ENCODE peak calls at places on chromosomes 12 and 14, in five cellular contexts. T is thoracic aorta; A is CD4-positive, alpha-beta memory T cell; S is suprapubic skin; O is cardiac muscle cell. I is an unnamed sample.

GRCh38 chr14:95533391-95533821 is 1.4 kb upstream of the GLRX5 start:
- DNase-seq in T (no peak), A (no peak), S (peak), O (no peak), I (peak)

GRCh38 chr14:20707622-20708021 is 19.1 kb downstream of the ANG start:
- DNase-seq in T (no peak), A (no peak), S (no peak), O (no peak), I (no peak)

GRCh38 chr14:23636317-23637211 is at the start of gene DHRS2:
- DNase-seq in T (no peak), A (no peak), S (no peak), O (no peak), I (no peak)

GRCh38 chr12:5051913-5052312 is 8.2 kb downstream of the KCNA5 start:
- DNase-seq in T (no peak), A (no peak), S (no peak), O (no peak), I (no peak)

GRCh38 chr12:106248177-106248848 is 493 bp upstream of the CKAP4 start:
- DNase-seq in T (no peak), A (no peak), S (peak), O (peak), I (peak)

GRCh38 chr14:68660495-68660894 is 132.4 kb downstream of the ZFP36L1 start:
- DNase-seq in T (no peak), A (no peak), S (no peak), O (no peak), I (no peak)

GRCh38 chr12:85805654-85806053 is 30.6 kb downstream of the RASSF9 start:
- DNase-seq in T (no peak), A (no peak), S (no peak), O (no peak), I (no peak)

GRCh38 chr12:62762645-62763044 is 172.3 kb downstream of the PPM1H start:
- DNase-seq in T (no peak), A (no peak), S (no peak), O (no peak), I (no peak)

GRCh38 chr12:118052324-118053070 is 8.5 kb downstream of the WSB2 start:
- DNase-seq in T (peak), A (no peak), S (peak), O (no peak), I (peak)

GRCh38 chr12:118034429-118035193 is 18.1 kb downstream of the RFC5 start:
- DNase-seq in T (no peak), A (no peak), S (no peak), O (peak), I (peak)

GRCh38 chr14:61567838-61568571 is 127.3 kb upstream of the HIF1A start:
- DNase-seq in T (no peak), A (no peak), S (no peak), O (peak), I (no peak)

GRCh38 chr12:9367828-9368227 is 159.6 kb upstream of the PZP start:
- DNase-seq in T (no peak), A (no peak), S (no peak), O (no peak), I (no peak)

GRCh38 chr14:77186911-77187648 is 5.5 kb downstream of the TMEM63C start:
- DNase-seq in T (no peak), A (no peak), S (no peak), O (peak), I (peak)

GRCh38 chr12:124828264-124829007 is 35.2 kb downstream of the SCARB1 start:
- DNase-seq in T (no peak), A (no peak), S (no peak), O (no peak), I (no peak)

GRCh38 chr12:67362526-67362925 is 93.4 kb downstream of the CAND1 start:
- DNase-seq in T (no peak), A (no peak), S (no peak), O (no peak), I (no peak)

GRCh38 chr14:36478782-36479181 is 41.2 kb downstream of the NKX2-1 start:
- DNase-seq in T (no peak), A (no peak), S (no peak), O (no peak), I (peak)

GRCh38 chr12:41606741-41607460 is 418.8 kb downstream of the PDZRN4 start:
- DNase-seq in T (no peak), A (no peak), S (no peak), O (no peak), I (no peak)
- H3K27ac ChIP-seq in T (no peak), A (no peak), S (no peak), O (no peak), I (no peak)

GRCh38 chr12:13194462-13195110 is 1.9 kb upstream of the EMP1 start:
- DNase-seq in T (no peak), A (no peak), S (peak), O (no peak), I (no peak)

GRCh38 chr12:13197526-13198141 is 1.1 kb downstream of the EMP1 start:
- DNase-seq in T (no peak), A (no peak), S (peak), O (no peak), I (no peak)

GRCh38 chr12:13196302-13196921 is at the start of gene EMP1:
- DNase-seq in T (peak), A (peak), S (peak), O (no peak), I (peak)

GRCh38 chr12:13195244-13195643 is 1.3 kb upstream of the EMP1 start:
- DNase-seq in T (no peak), A (no peak), S (no peak), O (no peak), I (no peak)

GRCh38 chr12:13195848-13196301 is 651 bp upstream of the EMP1 start:
- DNase-seq in T (no peak), A (no peak), S (no peak), O (no peak), I (peak)
- H3K27ac ChIP-seq in T (peak), A (peak), S (peak), O (no peak), I (peak)

GRCh38 chr14:86798330-86798729 is 1194.7 kb downstream of the GALC start:
- DNase-seq in T (no peak), A (no peak), S (no peak), O (no peak), I (no peak)

GRCh38 chr14:86799244-86799647 is 1193.7 kb downstream of the GALC start:
- DNase-seq in T (no peak), A (no peak), S (no peak), O (no peak), I (no peak)

GRCh38 chr14:86797075-86797351 is 1196.0 kb downstream of the GALC start:
- DNase-seq in T (no peak), A (no peak), S (no peak), O (no peak), I (no peak)

GRCh38 chr14:86802726-86803125 is 1190.3 kb downstream of the GALC start:
- DNase-seq in T (no peak), A (no peak), S (no peak), O (no peak), I (no peak)
- H3K27ac ChIP-seq in T (no peak), A (no peak), S (no peak), O (no peak), I (no peak)

GRCh38 chr12:57342207-57342691 is 88.6 kb downstream of the R3HDM2 start:
- DNase-seq in T (no peak), A (no peak), S (no peak), O (peak), I (peak)
- H3K27ac ChIP-seq in T (peak), A (no peak), S (no peak), O (peak), I (no peak)

DNA sequence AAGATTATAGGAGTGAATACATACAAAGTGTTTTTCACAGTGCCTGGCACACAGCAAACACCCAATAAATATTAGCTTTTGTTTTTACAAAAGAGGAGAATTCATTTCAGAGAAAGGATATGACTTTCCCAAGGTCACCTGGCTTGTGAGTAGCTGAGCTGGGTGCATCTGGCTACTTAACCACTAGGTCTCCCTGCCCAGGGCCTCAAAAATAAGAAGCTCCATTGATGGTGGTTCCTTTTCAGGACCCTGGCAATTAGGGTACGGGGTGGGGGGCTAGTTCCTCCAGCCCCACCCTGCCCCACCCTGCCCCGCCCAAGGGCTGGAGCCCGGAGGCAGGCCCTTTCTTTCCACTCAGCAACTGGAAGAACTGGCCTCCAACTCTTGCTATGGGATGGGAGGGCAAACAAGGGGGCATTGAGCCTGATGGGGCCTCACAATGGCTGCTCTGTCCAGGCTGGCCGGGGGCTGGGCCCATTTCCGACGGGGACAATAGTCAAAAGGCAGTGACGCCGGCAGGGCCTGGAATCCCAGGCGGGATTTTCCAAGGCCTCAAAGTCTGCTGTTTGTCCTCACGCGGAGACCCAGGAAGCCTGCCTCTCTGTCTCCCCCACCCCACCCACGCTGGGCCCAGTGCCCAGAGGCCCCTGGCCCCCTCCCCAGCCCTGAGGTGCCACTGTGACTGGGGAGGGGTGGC is 8.2 kb upstream of the ATG101 start:
- DNase-seq in T (no peak), A (no peak), S (no peak), O (no peak), I (no peak)
- H3K27ac ChIP-seq in T (no peak), A (no peak), S (peak), O (no peak), I (no peak)